ENCODE peak calls at places on chromosome 6, in nine cellular contexts. I, D, F, A, Q, R, V, E and N are unnamed samples.

GRCh38 chr6:119172813-119173212 is 94.3 kb upstream of the FAM184A start:
- DNase-seq in F (no peak), R (no peak), I (no peak), E (no peak), A (no peak), Q (no peak), D (no peak), V (no peak), N (peak; percentile 67)

GRCh38 chr6:133973109-133973971 is 20.3 kb downstream of the TBPL1 start:
- DNase-seq in E (peak; percentile 55), Q (no peak), V (peak; percentile 68), A (peak; percentile 46), R (no peak), I (no peak), D (peak; percentile 42), F (no peak), N (peak; percentile 67)

GRCh38 chr6:157203312-157203744 is 120.0 kb downstream of the TMEM242 start:
- DNase-seq in Q (no peak), A (no peak), E (no peak), R (no peak), I (no peak), D (no peak), V (no peak), F (no peak), N (no peak)

GRCh38 chr6:117615981-117616961 is 14.0 kb upstream of the GOPC start:
- DNase-seq in E (peak; percentile 87), D (peak; percentile 31), R (no peak), V (no peak), Q (no peak), I (peak; percentile 77), A (peak; percentile 93), F (no peak), N (no peak)

GRCh38 chr6:43809417-43810305 is 39.6 kb downstream of the VEGFA start:
- DNase-seq in Q (no peak), R (no peak), E (peak; percentile 92), V (no peak), F (no peak), I (peak; percentile 85), D (no peak), A (peak; percentile 75), N (peak; percentile 65)

GRCh38 chr6:68238097-68238597 is 396.9 kb upstream of the ADGRB3 start:
- DNase-seq in I (peak; percentile 15), F (no peak), R (no peak), D (no peak), E (peak; percentile 91), A (peak; percentile 50), Q (no peak), V (no peak), N (peak; percentile 47)

GRCh38 chr6:17054647-17055046 is 47.2 kb upstream of the STMND1 start:
- DNase-seq in E (no peak), I (no peak), A (no peak), D (no peak), Q (no peak), R (no peak), F (no peak), V (no peak), N (peak; percentile 16)

GRCh38 chr6:36701401-36701991 is 3.9 kb downstream of the RAB44 start:
- DNase-seq in V (no peak), A (peak; percentile 74), D (no peak), Q (no peak), R (no peak), E (peak; percentile 56), I (no peak), F (no peak), N (peak; percentile 66)

GRCh38 chr6:129493396-129493902 is 216.5 kb downstream of the ARHGAP18 start:
- DNase-seq in R (no peak), E (peak; percentile 66), F (no peak), Q (no peak), A (peak; percentile 73), D (no peak), V (no peak), I (peak; percentile 24), N (no peak)

GRCh38 chr6:148700047-148700712 is 46.6 kb upstream of the UST start:
- DNase-seq in V (no peak), F (no peak), D (no peak), E (no peak), Q (no peak), I (no peak), R (no peak), A (no peak), N (peak; percentile 39)

GRCh38 chr6:31208506-31208905 is 38.0 kb upstream of the POU5F1 start:
- DNase-seq in F (no peak), E (no peak), D (no peak), A (no peak), I (no peak), Q (no peak), R (no peak), V (no peak), N (no peak)

GRCh38 chr6:155524249-155524651 is 68.6 kb upstream of the NOX3 start:
- DNase-seq in I (peak; percentile 29), R (no peak), F (no peak), V (peak; percentile 24), D (no peak), A (peak; percentile 78), E (peak; percentile 67), Q (no peak), N (peak; percentile 68)

GRCh38 chr6:118860880-118861279 is 33.1 kb upstream of the ASF1A start:
- DNase-seq in A (no peak), Q (no peak), F (no peak), I (no peak), E (no peak), V (no peak), D (no peak), R (no peak), N (no peak)

GRCh38 chr6:115945306-115945705 is 115.4 kb downstream of the FRK start:
- DNase-seq in R (no peak), Q (no peak), D (no peak), E (peak; percentile 69), I (no peak), V (peak; percentile 31), A (no peak), F (no peak), N (no peak)

GRCh38 chr6:112539355-112539754 is 192.2 kb downstream of the RFPL4B start:
- DNase-seq in I (no peak), A (no peak), R (no peak), F (no peak), Q (no peak), V (no peak), D (no peak), E (no peak), N (no peak)

GRCh38 chr6:147156799-147157382 is 47.3 kb upstream of the STXBP5 start:
- DNase-seq in F (no peak), E (peak; percentile 83), A (peak; percentile 66), I (peak; percentile 82), Q (no peak), V (no peak), R (no peak), D (no peak), N (peak; percentile 54)

GRCh38 chr6:91926827-91927226 is 1340.0 kb upstream of the MAP3K7 start:
- DNase-seq in D (no peak), E (no peak), F (no peak), R (no peak), A (no peak), V (no peak), Q (no peak), I (no peak), N (no peak)

GRCh38 chr6:155090166-155090565 is 95.1 kb downstream of the TIAM2 start:
- DNase-seq in R (no peak), F (no peak), A (no peak), I (no peak), V (no peak), D (no peak), Q (no peak), E (peak; percentile 45), N (no peak)

GRCh38 chr6:29011276-29011734 is 6.2 kb upstream of the ZNF311 start:
- DNase-seq in A (no peak), Q (no peak), F (peak; percentile 77), R (no peak), V (peak; percentile 68), I (peak; percentile 71), D (peak; percentile 48), E (peak; percentile 66), N (no peak)

GRCh38 chr6:106117579-106117978 is 31.4 kb downstream of the PRDM1 start:
- DNase-seq in E (no peak), V (no peak), D (peak; percentile 81), R (no peak), A (no peak), I (no peak), Q (no peak), F (no peak), N (no peak)

GRCh38 chr6:136566007-136566487 is 15.8 kb upstream of the MAP7 start:
- DNase-seq in I (no peak), D (no peak), R (no peak), Q (no peak), E (no peak), F (no peak), V (no peak), A (no peak), N (no peak)

GRCh38 chr6:9482030-9482731 is 932.7 kb downstream of the TFAP2A start:
- DNase-seq in F (no peak), V (peak; percentile 87), Q (no peak), D (no peak), E (peak; percentile 93), I (peak; percentile 88), R (no peak), A (peak; percentile 95), N (peak; percentile 94)